ENCODE peak calls at places on chromosomes 1 and 21, in four cellular contexts. N, F, H and S are unnamed samples.

GRCh38 chr1:194331758-194332157 is 1145.3 kb upstream of the B3GALT2 start:
- DNase-seq in N (no peak), F (no peak), H (no peak), S (no peak)

GRCh38 chr21:37808261-37808660 is 108.0 kb downstream of the KCNJ6 start:
- DNase-seq in N (no peak), F (no peak), H (no peak), S (no peak)

GRCh38 chr1:5802606-5803005 is 189.6 kb downstream of the NPHP4 start:
- DNase-seq in N (no peak), F (no peak), H (no peak), S (no peak)

GRCh38 chr1:55600243-55600642 is 385.1 kb upstream of the USP24 start:
- DNase-seq in N (no peak), F (no peak), H (no peak), S (no peak)

GRCh38 chr21:21345296-21345695 is 347.1 kb downstream of the NCAM2 start:
- DNase-seq in N (no peak), F (no peak), H (no peak), S (no peak)

GRCh38 chr1:64516803-64517568 is 47.1 kb downstream of the CACHD1 start:
- DNase-seq in N (no peak), F (no peak), H (no peak), S (no peak)

GRCh38 chr1:183804916-183805734 is at the start of gene RGL1:
- DNase-seq in N (peak), F (peak), H (peak), S (no peak)

GRCh38 chr21:22900511-22900910 is 1902.3 kb downstream of the NCAM2 start:
- DNase-seq in N (no peak), F (no peak), H (peak), S (no peak)

GRCh38 chr21:31623664-31624063 is 35.8 kb upstream of the SOD1 start:
- DNase-seq in N (peak), F (no peak), H (no peak), S (no peak)

DNA sequence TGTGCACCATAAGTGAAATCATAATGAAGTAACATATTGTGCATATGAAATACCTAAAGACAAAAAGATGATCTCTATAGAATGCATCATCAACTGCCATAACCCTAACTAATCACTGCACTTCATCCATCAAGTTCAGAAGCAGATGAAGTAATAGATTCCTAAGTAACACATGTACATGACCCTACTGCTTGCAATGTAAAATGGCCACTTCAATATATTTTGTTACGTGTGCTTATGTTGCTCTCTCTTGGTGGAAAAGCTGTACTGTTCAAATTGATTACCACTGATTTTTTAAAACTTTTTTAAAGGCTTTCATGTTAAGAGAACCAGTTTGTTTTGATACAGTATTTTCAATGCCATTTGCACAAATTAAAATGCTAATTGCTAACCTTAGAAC is 141.8 kb downstream of the TTLL7 start:
- DNase-seq in N (peak), F (no peak), H (peak), S (no peak)
- TF ChIP-seq CTCF in N (peak), F (no peak), H (peak), S (no peak)

GRCh38 chr1:205675247-205675646 is 5.1 kb downstream of the SLC45A3 start:
- DNase-seq in N (no peak), F (no peak), H (no peak), S (no peak)

GRCh38 chr1:205672929-205673328 is 7.4 kb downstream of the SLC45A3 start:
- DNase-seq in N (no peak), F (no peak), H (no peak), S (no peak)

GRCh38 chr1:205670143-205670431 is 10.2 kb downstream of the SLC45A3 start:
- DNase-seq in N (peak), F (no peak), H (no peak), S (no peak)

GRCh38 chr1:205670611-205671430 is 9.5 kb downstream of the SLC45A3 start:
- DNase-seq in N (peak), F (no peak), H (no peak), S (no peak)

GRCh38 chr1:205672395-205672889 is 7.9 kb downstream of the SLC45A3 start:
- DNase-seq in N (peak), F (no peak), H (no peak), S (no peak)
- TF ChIP-seq CTCF in N (no peak), F (peak), H (no peak), S (no peak)

DNA sequence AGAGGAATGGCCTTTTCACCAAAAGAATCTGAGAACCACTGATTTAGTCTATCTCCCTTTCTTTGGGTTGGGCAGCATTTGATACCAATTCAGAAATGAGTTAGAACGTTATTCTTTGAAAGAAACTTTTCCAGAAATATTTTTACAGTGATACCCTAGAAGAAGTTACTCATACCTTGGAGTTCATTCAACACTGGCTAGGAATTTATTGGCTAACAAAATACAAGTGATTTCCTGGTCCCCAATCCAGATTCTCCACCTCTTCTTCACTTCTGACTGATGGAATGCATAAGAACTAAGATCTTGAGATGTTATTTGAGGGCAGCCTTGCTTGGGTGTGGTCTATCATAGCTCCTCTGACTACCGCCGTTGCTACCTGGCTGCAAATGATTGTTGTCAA is 9.4 kb downstream of the C1orf162 start:
- DNase-seq in N (no peak), F (no peak), H (no peak), S (no peak)
- TF ChIP-seq CTCF in N (no peak), F (no peak), H (no peak), S (no peak)

GRCh38 chr21:28832715-28833061 is 160.0 kb downstream of the LTN1 start:
- DNase-seq in N (no peak), F (no peak), H (no peak), S (no peak)

GRCh38 chr21:28833609-28834008 is 159.1 kb downstream of the LTN1 start:
- DNase-seq in N (no peak), F (no peak), H (no peak), S (no peak)

GRCh38 chr21:28833181-28833580 is 159.5 kb downstream of the LTN1 start:
- DNase-seq in N (no peak), F (no peak), H (peak), S (no peak)

GRCh38 chr21:28832013-28832714 is 160.5 kb downstream of the LTN1 start:
- DNase-seq in N (no peak), F (no peak), H (peak), S (no peak)

DNA sequence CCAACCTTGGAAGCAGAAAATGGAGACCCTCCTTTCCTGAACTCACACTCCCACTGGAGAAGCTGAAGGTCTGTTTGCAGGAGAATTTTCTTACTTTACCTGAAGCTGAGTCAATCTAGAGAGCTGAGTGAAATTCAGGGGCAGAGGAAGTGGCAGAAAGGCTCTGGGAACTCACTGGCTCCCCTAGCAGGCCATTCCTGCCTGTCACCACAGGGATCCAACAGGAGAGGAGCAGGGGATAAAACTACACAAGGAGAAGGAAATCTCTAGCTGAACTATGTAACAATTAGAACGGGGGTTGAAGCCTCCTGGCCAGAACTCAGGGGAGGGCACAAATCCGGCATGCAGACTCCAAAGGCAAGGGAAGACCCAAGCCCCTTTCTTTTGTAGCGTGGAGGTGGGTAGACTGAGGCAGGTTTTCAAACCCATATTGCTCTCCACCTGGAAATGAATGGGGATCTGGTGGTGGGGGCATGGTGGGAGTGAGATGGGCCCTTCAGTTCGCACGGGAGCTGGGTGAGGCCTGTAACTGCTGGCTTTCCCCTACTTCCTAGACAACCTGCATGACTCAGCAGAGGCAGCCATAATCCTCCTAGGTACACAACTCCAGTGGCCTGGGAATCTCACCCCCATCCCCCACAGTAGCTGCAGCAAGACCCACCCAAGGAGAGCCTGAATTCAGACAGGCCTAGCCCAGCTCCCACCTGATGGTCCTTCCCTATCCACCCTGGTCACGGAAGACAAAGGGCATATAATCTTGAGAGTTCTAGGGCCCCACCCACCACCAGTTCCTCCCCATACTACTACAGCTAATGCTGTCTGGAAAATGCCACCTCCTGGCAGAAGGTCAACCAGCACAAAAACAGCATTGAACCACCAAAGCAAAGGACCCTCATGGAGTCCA is 158.1 kb downstream of the LTN1 start:
- DNase-seq in N (no peak), F (no peak), H (no peak), S (no peak)
- TF ChIP-seq CTCF in N (peak), F (no peak), H (no peak), S (no peak)

DNA sequence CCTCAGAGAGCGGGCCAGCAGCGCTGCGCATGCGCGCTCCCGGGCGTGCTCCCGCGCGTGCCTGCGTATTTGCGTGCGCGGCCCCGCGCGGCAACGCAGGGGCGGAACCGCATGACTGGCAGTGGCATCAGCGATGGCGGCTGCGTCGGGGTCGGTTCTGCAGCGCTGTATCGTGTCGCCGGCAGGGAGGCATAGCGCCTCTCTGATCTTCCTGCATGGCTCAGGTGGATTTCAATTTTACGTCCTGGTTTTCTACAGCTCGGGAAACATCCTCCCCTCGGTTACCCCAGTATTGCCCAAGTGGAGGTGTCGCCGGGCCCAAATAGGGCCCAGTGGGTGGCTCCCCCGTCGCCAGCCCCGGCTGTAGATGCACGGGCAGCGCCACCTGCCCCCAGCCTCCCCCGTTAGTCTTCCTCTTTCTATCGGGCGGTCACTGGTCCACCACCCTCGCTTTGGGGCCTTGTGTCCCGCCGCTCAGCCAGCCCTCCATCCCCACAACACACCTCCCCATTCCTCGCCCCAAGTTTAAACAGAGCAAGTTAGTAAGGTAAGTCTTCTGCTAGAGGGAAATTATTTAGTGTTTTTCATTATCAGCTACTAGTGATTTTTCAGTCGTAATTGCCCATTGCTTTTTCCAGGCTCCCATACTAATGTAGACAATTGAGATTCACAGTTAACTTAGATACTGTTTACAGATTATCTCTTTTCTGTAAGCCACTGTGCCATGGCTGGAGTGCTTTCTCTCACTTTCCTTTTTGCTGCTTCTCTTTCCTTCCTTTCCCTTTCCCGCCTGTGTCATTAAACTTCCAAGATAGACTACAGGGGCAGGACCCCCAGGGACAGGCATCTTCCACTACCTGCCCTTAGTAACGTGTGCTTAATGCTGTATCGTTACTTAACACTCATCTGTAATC is at the start of gene LYPLAL1:
- DNase-seq in N (peak), F (peak), H (peak), S (peak)
- TF ChIP-seq CTCF in N (peak), F (no peak), H (no peak), S (no peak)

DNA sequence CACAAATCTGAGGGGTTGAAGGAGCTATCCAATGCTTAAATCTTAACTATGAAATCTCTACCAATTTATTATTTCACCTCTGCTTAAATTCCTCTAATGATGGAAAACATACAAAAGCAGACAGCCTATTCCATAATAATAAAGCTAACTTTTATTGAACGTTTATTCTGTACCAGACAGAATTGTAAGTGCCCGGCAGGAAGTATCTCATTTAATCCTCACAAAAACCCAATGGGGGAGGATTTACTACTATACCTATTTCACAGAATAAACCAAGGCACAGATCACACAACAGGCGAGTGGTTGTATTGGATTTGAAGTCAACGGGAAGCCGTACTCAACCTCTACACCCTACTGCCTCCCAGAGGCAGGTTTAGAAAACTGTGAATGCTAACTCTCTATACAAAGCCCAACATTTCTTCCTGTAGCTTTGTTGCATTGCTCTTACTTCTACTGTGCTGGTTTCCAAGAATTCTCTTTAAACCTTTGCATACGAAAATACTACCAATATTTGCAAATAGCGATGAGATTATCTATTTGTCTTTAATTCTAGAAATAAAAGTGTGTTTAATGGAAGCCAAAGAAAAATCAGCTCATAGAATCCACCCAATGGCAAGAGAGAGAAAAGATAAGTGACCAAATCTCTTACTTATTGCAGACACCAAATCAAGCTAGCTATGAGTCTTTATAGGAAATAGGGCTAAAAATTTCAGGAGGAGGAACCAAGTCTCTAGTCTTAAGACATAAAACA is 33.5 kb upstream of the C1orf53 start:
- DNase-seq in N (peak), F (no peak), H (peak), S (no peak)
- TF ChIP-seq CTCF in N (peak), F (peak), H (peak), S (no peak)

GRCh38 chr1:1873186-1873585 is 17.7 kb downstream of the GNB1 start:
- DNase-seq in N (no peak), F (peak), H (no peak), S (no peak)

GRCh38 chr1:1872329-1872994 is 18.4 kb downstream of the GNB1 start:
- DNase-seq in N (no peak), F (no peak), H (no peak), S (no peak)

GRCh38 chr1:1867164-1867563 is 23.7 kb downstream of the GNB1 start:
- DNase-seq in N (no peak), F (no peak), H (no peak), S (no peak)

GRCh38 chr1:1874901-1875300 is 16.0 kb downstream of the GNB1 start:
- DNase-seq in N (no peak), F (no peak), H (no peak), S (no peak)

DNA sequence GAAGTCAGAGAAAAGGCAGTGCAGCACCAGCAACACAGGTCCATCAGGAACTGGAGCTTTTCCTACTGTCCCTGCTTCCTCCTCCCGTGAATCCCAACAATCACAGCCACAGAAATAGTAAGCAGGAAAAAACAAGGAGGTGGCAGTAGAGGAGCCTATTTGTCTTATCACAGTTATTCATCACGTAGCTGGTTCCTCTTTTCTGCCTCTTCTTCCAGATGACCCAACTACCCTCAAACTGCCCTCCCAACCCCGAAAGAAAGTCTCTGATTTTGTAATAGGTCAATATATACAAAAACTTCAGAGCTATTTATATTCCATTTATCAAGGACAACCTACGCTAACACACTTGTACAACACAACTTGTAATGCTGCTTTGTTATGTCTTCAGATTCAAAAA is 21.4 kb downstream of the GNB1 start:
- DNase-seq in N (no peak), F (no peak), H (no peak), S (no peak)
- TF ChIP-seq CTCF in N (no peak), F (no peak), H (no peak), S (no peak)

DNA sequence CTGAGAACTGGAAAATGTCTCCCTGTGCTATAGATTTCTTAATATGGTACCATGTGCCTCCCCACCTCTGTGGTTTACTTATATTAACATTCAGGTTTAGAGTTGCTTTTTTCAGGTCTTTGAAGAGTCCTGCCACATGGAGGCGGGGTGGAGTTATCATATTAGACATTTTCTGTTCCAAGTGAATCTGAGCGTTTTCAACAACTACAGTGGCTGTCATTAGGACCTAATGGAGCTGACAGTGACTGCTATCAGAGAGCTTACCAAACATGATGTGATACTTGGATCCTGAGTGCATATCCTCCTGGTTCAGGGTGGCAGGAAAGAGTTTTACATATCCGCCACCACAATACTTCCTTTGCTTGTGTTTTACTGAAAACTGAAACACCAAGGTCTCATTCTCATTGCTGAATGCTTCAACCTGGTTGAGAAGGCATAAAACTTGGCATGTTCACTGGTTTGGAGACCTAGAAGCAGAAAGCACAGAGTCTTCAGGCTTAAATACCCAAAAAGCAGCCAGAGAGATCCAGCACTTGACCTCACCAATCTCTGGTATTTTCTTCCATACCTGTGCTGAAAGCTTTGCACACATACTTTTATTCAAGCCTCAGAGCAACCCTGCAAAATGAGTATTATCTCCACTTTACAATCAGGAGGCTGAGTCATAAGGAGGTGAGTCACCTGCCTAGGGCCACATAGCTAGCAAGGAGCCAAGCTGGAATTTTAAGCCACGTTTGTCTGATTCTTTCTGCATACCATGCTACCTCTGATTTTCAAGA is 47.4 kb upstream of the OSBPL9 start:
- DNase-seq in N (no peak), F (peak), H (peak), S (no peak)
- TF ChIP-seq CTCF in N (no peak), F (no peak), H (peak), S (no peak)

GRCh38 chr1:3283849-3284248 is 170.6 kb upstream of the ARHGEF16 start:
- DNase-seq in N (peak), F (no peak), H (no peak), S (no peak)
- TF ChIP-seq CTCF in N (peak), F (peak), H (peak), S (no peak)